ENCODE peak calls at places on chromosomes 4 and X, in nine cellular contexts. O is cardiac muscle cell; Y is CD4-positive, alpha-beta memory T cell; N is heart left ventricle; T is tibial artery; E is endothelial cell of umbilical vein; R is mesenchymal stem cell; B is PC-3; V is fibroblast of lung. M is an unnamed sample.

GRCh38 chr4:76784237-76784636 is 113.7 kb downstream of the SOWAHB start:
- DNase-seq in O (no peak), Y (no peak), N (no peak), T (no peak), E (no peak), R (no peak), B (no peak), V (no peak), M (no peak)

GRCh38 chr4:171588146-171588545 is 225.1 kb upstream of the GALNTL6 start:
- DNase-seq in O (no peak), Y (no peak), N (no peak), T (no peak), E (no peak), R (no peak), B (no peak), V (no peak), M (no peak)

GRCh38 chrX:78514852-78515251 is 144.3 kb downstream of the RTL3 start:
- DNase-seq in O (peak; percentile 56), Y (peak; percentile 11), N (no peak), T (no peak), E (no peak), R (no peak), B (peak; percentile 63), V (peak; percentile 12), M (no peak)

GRCh38 chr4:38162240-38162784 is 202.1 kb downstream of the PTTG2 start:
- DNase-seq in O (no peak), Y (no peak), N (no peak), T (no peak), E (peak; percentile 88), R (peak; percentile 85), B (peak; percentile 76), V (peak; percentile 91), M (no peak)

GRCh38 chrX:85052636-85053343 is 49.1 kb downstream of the APOOL start:
- DNase-seq in O (no peak), Y (no peak), N (no peak), T (no peak), E (peak; percentile 50), R (peak; percentile 66), B (peak; percentile 68), V (peak; percentile 85), M (no peak)

GRCh38 chr4:141133146-141134006 is at the start of gene RNF150:
- DNase-seq in O (peak; percentile 93), Y (no peak), N (peak; percentile 79), T (peak; percentile 67), E (peak; percentile 79), R (peak; percentile 93), B (peak; percentile 79), V (peak; percentile 92), M (peak; percentile 20)

GRCh38 chrX:141320801-141321200 is 78.5 kb upstream of the SPANXC start:
- DNase-seq in O (no peak), Y (no peak), N (no peak), T (no peak), E (peak; percentile 2), R (no peak), B (peak; percentile 39), V (no peak), M (no peak)

GRCh38 chrX:32673193-32673592 is 538.2 kb downstream of the DMD start:
- DNase-seq in O (peak; percentile 17), Y (no peak), N (no peak), T (no peak), E (peak; percentile 0), R (peak; percentile 0), B (peak; percentile 2), V (no peak), M (no peak)

GRCh38 chr4:3516061-3516835 is 16.0 kb downstream of the LRPAP1 start:
- DNase-seq in O (no peak), Y (no peak), N (no peak), T (no peak), E (no peak), R (no peak), B (no peak), V (no peak), M (no peak)

GRCh38 chr4:38266616-38267015 is 306.4 kb downstream of the PTTG2 start:
- DNase-seq in O (no peak), Y (no peak), N (no peak), T (no peak), E (peak; percentile 10), R (peak; percentile 56), B (peak; percentile 55), V (peak; percentile 59), M (peak; percentile 71)

GRCh38 chrX:134074151-134074550 is 88.8 kb upstream of the GPC3 start:
- DNase-seq in O (no peak), Y (no peak), N (no peak), T (no peak), E (no peak), R (no peak), B (peak; percentile 60), V (no peak), M (no peak)
- H3K27me3 ChIP-seq in O (no peaks in the 10 kb centered on the region), Y (no peaks in the 10 kb centered on the region), N (no peaks in the 10 kb centered on the region), T (no peaks in the 10 kb centered on the region), E (no peaks in the 10 kb centered on the region), R (no peaks in the 10 kb centered on the region), B (no peaks in the 10 kb centered on the region), V (no peaks in the 10 kb centered on the region), M (no peaks in the 10 kb centered on the region)

DNA sequence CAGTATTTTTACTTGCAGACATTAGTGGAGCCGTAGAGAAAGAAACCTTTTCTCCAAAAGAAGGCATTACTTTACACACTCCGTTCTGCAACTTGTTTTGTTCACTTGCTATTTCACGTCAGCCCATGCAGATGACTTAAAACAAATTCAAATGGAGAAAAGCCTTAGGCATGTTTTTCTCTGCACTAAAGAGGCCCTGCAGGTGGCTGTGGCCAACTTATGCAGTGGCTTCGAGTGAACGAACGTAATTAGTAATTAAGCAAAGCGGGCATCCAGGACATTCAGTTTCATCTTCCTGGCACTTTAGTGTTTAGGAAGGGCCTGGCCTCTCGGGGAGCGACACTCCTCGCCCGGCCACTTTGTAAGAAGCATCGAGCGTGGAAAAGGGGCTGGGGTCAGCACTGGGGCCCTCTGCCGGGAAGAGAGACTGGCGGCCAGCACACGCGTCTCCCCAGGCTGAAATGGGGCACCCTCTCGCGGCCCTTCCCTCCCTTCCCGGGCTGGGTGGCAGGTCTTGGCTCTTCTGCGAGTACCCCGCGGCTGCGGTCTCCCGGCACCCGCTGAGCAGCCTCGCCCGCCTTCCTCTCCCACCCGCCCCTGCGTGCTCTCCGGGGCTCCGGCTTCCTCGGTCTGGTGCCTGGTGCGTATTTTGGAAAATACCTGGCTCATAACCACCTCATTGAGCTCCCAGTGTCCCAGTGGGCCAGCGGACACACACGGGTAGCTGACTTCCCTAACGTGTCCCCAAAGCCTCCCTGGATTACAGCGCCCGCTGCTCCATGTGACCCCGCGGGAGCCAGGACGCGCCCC is 706 bp upstream of the CYP4V2 start:
- DNase-seq in O (peak; percentile 60), Y (peak; percentile 47), N (peak; percentile 54), T (peak; percentile 69), E (no peak), R (peak; percentile 43), B (no peak), V (peak; percentile 21), M (peak; percentile 47)
- H3K4me1 ChIP-seq in O (peaks cover 10% of the 10 kb centered on the region), Y (peaks cover 36% of the 10 kb centered on the region), N (peaks cover 34% of the 10 kb centered on the region), T (peaks cover 25% of the 10 kb centered on the region), E (peaks cover 8% of the 10 kb centered on the region), R (peaks cover 4% of the 10 kb centered on the region), B (no peaks in the 10 kb centered on the region), V (no peaks in the 10 kb centered on the region), M (peaks cover 9% of the 10 kb centered on the region)

GRCh38 chr4:8853249-8853648 is 18.4 kb downstream of the HMX1 start:
- DNase-seq in O (no peak), Y (no peak), N (no peak), T (no peak), E (no peak), R (no peak), B (no peak), V (no peak), M (no peak)

GRCh38 chr4:8850830-8851188 is 20.8 kb downstream of the HMX1 start:
- DNase-seq in O (no peak), Y (no peak), N (no peak), T (no peak), E (no peak), R (no peak), B (no peak), V (no peak), M (no peak)

GRCh38 chr4:8854016-8854415 is 17.6 kb downstream of the HMX1 start:
- DNase-seq in O (no peak), Y (no peak), N (no peak), T (no peak), E (no peak), R (no peak), B (no peak), V (no peak), M (no peak)

GRCh38 chr4:8851321-8852117 is 20.1 kb downstream of the HMX1 start:
- DNase-seq in O (no peak), Y (no peak), N (no peak), T (no peak), E (no peak), R (no peak), B (no peak), V (no peak), M (no peak)

GRCh38 chr4:8852118-8852704 is 19.4 kb downstream of the HMX1 start:
- DNase-seq in O (no peak), Y (no peak), N (no peak), T (no peak), E (no peak), R (no peak), B (no peak), V (no peak), M (no peak)
- H3K27me3 ChIP-seq in O (peaks cover 84% of the 10 kb centered on the region), Y (peaks cover 3% of the 10 kb centered on the region), N (peaks cover 53% of the 10 kb centered on the region), T (no peaks in the 10 kb centered on the region), E (peaks cover 29% of the 10 kb centered on the region), R (peaks cover 77% of the 10 kb centered on the region), B (peaks cover 77% of the 10 kb centered on the region), V (peaks cover 23% of the 10 kb centered on the region), M (peaks cover 23% of the 10 kb centered on the region)

GRCh38 chr4:129550281-129550785 is 454.4 kb downstream of the C4orf33 start:
- DNase-seq in O (no peak), Y (no peak), N (no peak), T (no peak), E (peak; percentile 55), R (no peak), B (no peak), V (no peak), M (no peak)
- H3K4me1 ChIP-seq in O (no peaks in the 10 kb centered on the region), Y (no peaks in the 10 kb centered on the region), N (peaks cover 15% of the 10 kb centered on the region), T (no peaks in the 10 kb centered on the region), E (peaks cover 20% of the 10 kb centered on the region), R (peaks cover 1% of the 10 kb centered on the region), B (no peaks in the 10 kb centered on the region), V (no peaks in the 10 kb centered on the region), M (no peaks in the 10 kb centered on the region)

GRCh38 chrX:31603411-31604120 is 531.7 kb upstream of the FTHL17 start:
- DNase-seq in O (no peak), Y (no peak), N (no peak), T (no peak), E (peak; percentile 19), R (peak; percentile 60), B (no peak), V (peak; percentile 59), M (no peak)

GRCh38 chrX:31609130-31609529 is 537.3 kb upstream of the FTHL17 start:
- DNase-seq in O (no peak), Y (no peak), N (no peak), T (no peak), E (peak; percentile 12), R (peak; percentile 86), B (peak; percentile 1), V (peak; percentile 83), M (no peak)

GRCh38 chrX:31606796-31607195 is 535.0 kb upstream of the FTHL17 start:
- DNase-seq in O (no peak), Y (no peak), N (no peak), T (no peak), E (no peak), R (no peak), B (no peak), V (no peak), M (no peak)

GRCh38 chrX:31604629-31605221 is 532.9 kb upstream of the FTHL17 start:
- DNase-seq in O (no peak), Y (no peak), N (no peak), T (no peak), E (no peak), R (no peak), B (no peak), V (no peak), M (no peak)

GRCh38 chrX:31608651-31609050 is 536.8 kb upstream of the FTHL17 start:
- DNase-seq in O (no peak), Y (no peak), N (no peak), T (no peak), E (no peak), R (no peak), B (no peak), V (no peak), M (no peak)
- H3K27me3 ChIP-seq in O (no peaks in the 10 kb centered on the region), Y (no peaks in the 10 kb centered on the region), N (no peaks in the 10 kb centered on the region), T (no peaks in the 10 kb centered on the region), E (no peaks in the 10 kb centered on the region), R (no peaks in the 10 kb centered on the region), B (no peaks in the 10 kb centered on the region), V (no peaks in the 10 kb centered on the region), M (no peaks in the 10 kb centered on the region)

M was measured in small intestine.